ENCODE peak calls at places on chromosome 2, in five cellular contexts. One of them, this sample, is unnamed.

GRCh38 chr2:50492452-50492851 is 539.5 kb downstream of the NRXN1 start:
- DNase-seq in HTR-8/SVneo: peak; percentile 39
- DNase-seq in nephron progenitor cell: peak; percentile 35
- DNase-seq in GM10248: peak; percentile 55
- DNase-seq in Daoy: peak; percentile 14
- DNase-seq in this sample: peak; percentile 44

GRCh38 chr2:74566423-74567085 is 12.0 kb downstream of the DOK1 start:
- DNase-seq in HTR-8/SVneo: no peak
- DNase-seq in nephron progenitor cell: no peak
- DNase-seq in GM10248: no peak
- DNase-seq in Daoy: peak; percentile 93
- DNase-seq in this sample: peak; percentile 75

GRCh38 chr2:79552653-79553052 is 39.8 kb downstream of the CTNNA2 start:
- DNase-seq in HTR-8/SVneo: no peak
- DNase-seq in nephron progenitor cell: no peak
- DNase-seq in GM10248: no peak
- DNase-seq in Daoy: no peak
- DNase-seq in this sample: no peak

GRCh38 chr2:140641163-140641562 is 1489.7 kb downstream of the LRP1B start:
- DNase-seq in HTR-8/SVneo: no peak
- DNase-seq in nephron progenitor cell: no peak
- DNase-seq in GM10248: no peak
- DNase-seq in Daoy: no peak
- DNase-seq in this sample: no peak

GRCh38 chr2:143128681-143129580 is at the start of gene ARHGAP15:
- DNase-seq in HTR-8/SVneo: no peak
- DNase-seq in nephron progenitor cell: no peak
- DNase-seq in GM10248: peak; percentile 56
- DNase-seq in Daoy: no peak
- DNase-seq in this sample: no peak

GRCh38 chr2:236954641-236955040 is 131.0 kb upstream of the COPS8 start:
- DNase-seq in HTR-8/SVneo: no peak
- DNase-seq in nephron progenitor cell: no peak
- DNase-seq in GM10248: no peak
- DNase-seq in Daoy: no peak
- DNase-seq in this sample: no peak

GRCh38 chr2:241863021-241863954 is 4.6 kb upstream of the PDCD1 start:
- DNase-seq in HTR-8/SVneo: no peak
- DNase-seq in nephron progenitor cell: no peak
- DNase-seq in GM10248: peak; percentile 62
- DNase-seq in Daoy: peak; percentile 60
- DNase-seq in this sample: no peak

GRCh38 chr2:130864830-130865229 is 28.1 kb downstream of the ARHGEF4 start:
- DNase-seq in HTR-8/SVneo: peak; percentile 54
- DNase-seq in nephron progenitor cell: no peak
- DNase-seq in GM10248: no peak
- DNase-seq in Daoy: peak; percentile 52
- DNase-seq in this sample: no peak

GRCh38 chr2:62512385-62512784 is 6.4 kb upstream of the TMEM17 start:
- DNase-seq in HTR-8/SVneo: no peak
- DNase-seq in nephron progenitor cell: no peak
- DNase-seq in GM10248: no peak
- DNase-seq in Daoy: no peak
- DNase-seq in this sample: no peak

This sample was measured in amniotic stem cell.